ENCODE peak calls at places on chromosome X, in six cellular contexts. O, X, Q, V, L and B are unnamed samples.

GRCh38 chrX:124208675-124209074 is 123.8 kb upstream of the TEX13D start:
- DNase-seq in O (no peak), Q (no peak), V (no peak), X (no peak), L (no peak), B (no peak)

GRCh38 chrX:10629905-10630304 is 9.5 kb upstream of the MID1 start:
- DNase-seq in X (no peak), L (no peak), V (no peak), O (no peak), Q (no peak), B (no peak)

GRCh38 chrX:68199062-68199848 is 234.0 kb downstream of the OPHN1 start:
- DNase-seq in X (no peak), Q (no peak), O (no peak), V (no peak), L (no peak), B (no peak)

GRCh38 chrX:71282514-71283408 is 674 bp upstream of the NONO start:
- DNase-seq in X (peak; percentile 56), Q (no peak), O (peak; percentile 43), V (peak; percentile 40), L (no peak), B (no peak)

GRCh38 chrX:119541188-119541587 is 24.0 kb downstream of the STEEP1 start:
- DNase-seq in Q (no peak), O (no peak), V (peak; percentile 34), L (peak; percentile 83), X (no peak), B (no peak)

GRCh38 chrX:72461766-72462165 is 110.9 kb downstream of the HDAC8 start:
- DNase-seq in O (no peak), V (no peak), X (no peak), Q (no peak), L (no peak), B (no peak)

GRCh38 chrX:41350976-41351569 is 17.1 kb downstream of the DDX3X start:
- DNase-seq in L (peak; percentile 63), Q (no peak), O (no peak), V (peak; percentile 5), X (peak; percentile 48), B (no peak)

GRCh38 chrX:134782796-134783195 is 124.5 kb upstream of the PLAC1 start:
- DNase-seq in X (peak; percentile 70), O (peak; percentile 52), L (peak; percentile 52), V (peak; percentile 14), Q (no peak), B (no peak)

GRCh38 chrX:132442674-132443073 is 46.2 kb downstream of the MBNL3 start:
- DNase-seq in L (no peak), Q (no peak), O (no peak), X (no peak), V (no peak), B (no peak)

GRCh38 chrX:2924151-2924550 is 5.0 kb downstream of the ARSD start:
- DNase-seq in X (no peak), O (no peak), L (no peak), V (no peak), Q (no peak), B (no peak)

GRCh38 chrX:83501540-83501939 is 6.5 kb upstream of the POU3F4 start:
- DNase-seq in L (no peak), V (no peak), O (no peak), X (no peak), Q (no peak), B (no peak)